ENCODE peak calls at places on chromosome 5, in seven cellular contexts. Q, B, Z, M, E, X and W are unnamed samples.

GRCh38 chr5:170438581-170438980 is 49.4 kb upstream of the KCNMB1 start:
- DNase-seq in Q (no peak), M (no peak), E (no peak), B (no peak), X (no peak), Z (no peak), W (no peak)

GRCh38 chr5:127092690-127093089 is 19.4 kb upstream of the C5orf63 start:
- DNase-seq in M (no peak), X (no peak), B (no peak), Q (peak; percentile 34), E (peak; percentile 71), Z (no peak), W (peak; percentile 51)

GRCh38 chr5:10162468-10162867 is 87.2 kb downstream of the ATPSCKMT start:
- DNase-seq in B (no peak), X (no peak), E (no peak), M (no peak), Z (no peak), Q (no peak), W (no peak)

GRCh38 chr5:155539958-155540595 is 526.5 kb downstream of the KIF4B start:
- DNase-seq in E (no peak), Z (no peak), X (no peak), B (no peak), M (no peak), Q (no peak), W (no peak)

GRCh38 chr5:168807261-168807660 is 228.1 kb upstream of the PANK3 start:
- DNase-seq in Q (no peak), M (no peak), X (no peak), Z (no peak), B (no peak), E (no peak), W (no peak)

GRCh38 chr5:92353107-92354030 is 970.3 kb upstream of the ARRDC3 start:
- DNase-seq in B (no peak), Q (peak; percentile 86), E (peak; percentile 2), Z (peak; percentile 41), M (no peak), X (no peak), W (peak; percentile 18)

GRCh38 chr5:34586117-34586885 is 69.8 kb upstream of the RAI14 start:
- DNase-seq in E (peak; percentile 97), Q (peak; percentile 76), M (no peak), X (no peak), Z (peak; percentile 74), B (no peak), W (peak; percentile 60)

GRCh38 chr5:135184646-135185045 is 150.6 kb upstream of the PITX1 start:
- DNase-seq in Q (no peak), Z (no peak), X (no peak), M (no peak), B (no peak), E (no peak), W (no peak)

GRCh38 chr5:179411161-179411841 is 66.0 kb upstream of the ADAMTS2 start:
- DNase-seq in Z (no peak), X (no peak), M (no peak), Q (no peak), E (no peak), B (no peak), W (no peak)

GRCh38 chr5:179821298-179822058 is 773 bp downstream of the SQSTM1 start:
- DNase-seq in M (peak; percentile 94), E (peak; percentile 94), Q (peak; percentile 76), B (peak; percentile 97), Z (peak; percentile 84), X (peak; percentile 93), W (peak; percentile 97)

GRCh38 chr5:124655211-124655880 is 91.1 kb downstream of the ZNF608 start:
- DNase-seq in E (peak; percentile 58), B (no peak), M (peak; percentile 77), X (no peak), Z (peak; percentile 42), Q (no peak), W (no peak)

GRCh38 chr5:543755-544674 is 19.8 kb upstream of the SLC9A3 start:
- DNase-seq in M (no peak), Q (no peak), B (peak; percentile 44), E (no peak), Z (no peak), X (peak; percentile 59), W (no peak)

GRCh38 chr5:1521054-1521453 is 2.7 kb downstream of the LPCAT1 start:
- DNase-seq in Q (no peak), Z (no peak), X (no peak), E (no peak), M (no peak), B (no peak), W (no peak)

GRCh38 chr5:116733995-116734716 is 159.5 kb upstream of the SEMA6A start:
- DNase-seq in X (no peak), E (no peak), B (peak; percentile 23), Z (no peak), Q (no peak), M (no peak), W (no peak)

GRCh38 chr5:129906177-129906887 is 2.1 kb downstream of the CHSY3 start:
- DNase-seq in X (no peak), M (no peak), B (no peak), Z (no peak), Q (no peak), E (peak; percentile 3), W (peak; percentile 37)

GRCh38 chr5:80707645-80708044 is 52.9 kb upstream of the DHFR start:
- DNase-seq in X (no peak), Z (no peak), B (no peak), E (no peak), Q (peak; percentile 14), M (no peak), W (no peak)

GRCh38 chr5:72107874-72108199 is 562 bp downstream of the MAP1B start:
- DNase-seq in X (no peak), E (no peak), Z (peak; percentile 11), M (no peak), Q (no peak), B (no peak), W (peak; percentile 66)

GRCh38 chr5:58456486-58456885 is 3.4 kb downstream of the PLK2 start:
- DNase-seq in B (no peak), X (no peak), E (no peak), M (no peak), Z (peak; percentile 4), Q (no peak), W (no peak)

GRCh38 chr5:157366741-157367684 is 93.0 kb upstream of the NIPAL4 start:
- DNase-seq in X (no peak), Z (no peak), Q (peak; percentile 58), E (peak; percentile 77), M (no peak), B (no peak), W (peak; percentile 38)

GRCh38 chr5:179275941-179276837 is 69.1 kb downstream of the ADAMTS2 start:
- DNase-seq in M (no peak), Z (peak; percentile 97), X (no peak), E (peak; percentile 99), Q (peak; percentile 92), B (peak; percentile 76), W (peak; percentile 97)

GRCh38 chr5:149857499-149857898 is 87.1 kb downstream of the PDE6A start:
- DNase-seq in Q (no peak), B (peak; percentile 89), Z (peak; percentile 87), E (no peak), X (peak; percentile 78), M (peak; percentile 68), W (peak; percentile 89)

GRCh38 chr5:174725261-174725990 is 1.0 kb downstream of the MSX2 start:
- DNase-seq in Q (no peak), Z (no peak), E (no peak), B (no peak), X (no peak), M (no peak), W (no peak)

GRCh38 chr5:86909896-86910295 is 292.2 kb downstream of the COX7C start:
- DNase-seq in Z (no peak), Q (peak; percentile 61), B (no peak), E (peak; percentile 91), X (no peak), M (no peak), W (peak; percentile 56)

GRCh38 chr5:75734913-75735789 is 17.9 kb upstream of the POC5 start:
- DNase-seq in Z (no peak), X (no peak), M (peak; percentile 32), E (peak; percentile 44), B (peak; percentile 20), Q (no peak), W (peak; percentile 27)

GRCh38 chr5:16082053-16082452 is 97.5 kb downstream of the MARCHF11 start:
- DNase-seq in Z (no peak), X (no peak), E (peak; percentile 2), M (no peak), B (no peak), Q (no peak), W (no peak)

GRCh38 chr5:13660072-13660471 is 284.4 kb downstream of the DNAH5 start:
- DNase-seq in X (no peak), Q (peak; percentile 17), M (no peak), B (no peak), E (peak; percentile 61), Z (peak; percentile 48), W (peak; percentile 26)

GRCh38 chr5:125337222-125337768 is 590.9 kb upstream of the ZNF608 start:
- DNase-seq in Z (no peak), Q (no peak), B (no peak), E (no peak), X (no peak), M (peak; percentile 18), W (no peak)

GRCh38 chr5:160033546-160034252 is 24.8 kb downstream of the TTC1 start:
- DNase-seq in E (no peak), Z (no peak), M (no peak), B (no peak), X (no peak), Q (no peak), W (no peak)

GRCh38 chr5:32542216-32543059 is 42.9 kb upstream of the SUB1 start:
- DNase-seq in M (no peak), Z (no peak), E (peak; percentile 83), B (no peak), Q (no peak), X (no peak), W (peak; percentile 70)

GRCh38 chr5:111511174-111512025 is 935 bp downstream of the STARD4 start:
- DNase-seq in Z (no peak), X (no peak), E (peak; percentile 43), Q (no peak), M (no peak), B (no peak), W (peak; percentile 10)

GRCh38 chr5:172795401-172795977 is 24.5 kb upstream of the DUSP1 start:
- DNase-seq in X (no peak), B (peak; percentile 95), Z (peak; percentile 76), Q (peak; percentile 87), M (no peak), E (peak; percentile 93), W (peak; percentile 87)

GRCh38 chr5:88683506-88684135 is 199.4 kb downstream of the MEF2C start:
- DNase-seq in B (no peak), Q (no peak), M (peak; percentile 89), E (no peak), X (no peak), Z (no peak), W (no peak)

GRCh38 chr5:38827525-38827924 is 18.3 kb upstream of the OSMR start:
- DNase-seq in M (no peak), B (no peak), Z (no peak), X (no peak), E (peak; percentile 97), Q (no peak), W (no peak)

GRCh38 chr5:128536861-128537305 is 1.2 kb downstream of the FBN2 start:
- DNase-seq in X (peak; percentile 50), M (no peak), B (no peak), E (peak; percentile 48), Q (no peak), Z (no peak), W (no peak)

GRCh38 chr5:476102-476813 is 33.3 kb downstream of the EXOC3 start:
- DNase-seq in X (peak; percentile 58), E (no peak), Q (no peak), B (no peak), Z (no peak), M (no peak), W (no peak)

GRCh38 chr5:143494162-143494561 is 90.7 kb upstream of the NR3C1 start:
- DNase-seq in X (no peak), E (peak; percentile 83), B (no peak), M (no peak), Q (peak; percentile 68), Z (peak; percentile 31), W (peak; percentile 68)

GRCh38 chr5:96661101-96661840 is 905 bp upstream of the CAST start:
- DNase-seq in Q (no peak), X (no peak), B (no peak), E (peak; percentile 57), M (no peak), Z (peak; percentile 5), W (peak; percentile 46)